ENCODE peak calls at places on chromosomes 12 and 14, in six cellular contexts. L is GM10248, U is A549, H is cardiac muscle cell, W is OCI-LY7, A is Peyer's patch. M is an unnamed sample.

GRCh38 chr12:97425802-97426484 is 36.7 kb upstream of the RMST start:
- DNase-seq in L (no peak), U (no peak), H (peak), W (no peak), A (no peak), M (no peak)

GRCh38 chr14:99418217-99418616 is 62.4 kb downstream of the SETD3 start:
- DNase-seq in L (no peak), U (no peak), H (no peak), W (no peak), A (no peak), M (no peak)

GRCh38 chr12:2023365-2023764 is 19.1 kb upstream of the DCP1B start:
- DNase-seq in L (no peak), U (no peak), H (no peak), W (no peak), A (no peak), M (no peak)

GRCh38 chr12:30437616-30438015 is 258.1 kb downstream of the IPO8 start:
- DNase-seq in L (no peak), U (no peak), H (peak), W (no peak), A (no peak), M (no peak)

GRCh38 chr14:71665157-71665556 is 267.1 kb upstream of the RGS6 start:
- DNase-seq in L (no peak), U (no peak), H (peak), W (no peak), A (no peak), M (no peak)

GRCh38 chr14:101355284-101355683 is 206.0 kb upstream of the DIO3 start:
- DNase-seq in L (no peak), U (no peak), H (no peak), W (no peak), A (no peak), M (no peak)

GRCh38 chr14:99277534-99277933 is 5.5 kb upstream of the BCL11B start:
- DNase-seq in L (no peak), U (no peak), H (no peak), W (no peak), A (no peak), M (no peak)

GRCh38 chr12:13211859-13212664 is 15.5 kb downstream of the EMP1 start:
- DNase-seq in L (peak), U (peak), H (peak), W (peak), A (peak), M (peak)

GRCh38 chr14:94423465-94424056 is 29.0 kb downstream of the SERPINA11 start:
- DNase-seq in L (peak), U (peak), H (peak), W (peak), A (peak), M (peak)

GRCh38 chr12:105920161-105920684 is 218.5 kb downstream of the NUAK1 start:
- DNase-seq in L (no peak), U (no peak), H (peak), W (no peak), A (no peak), M (no peak)

GRCh38 chr14:78131616-78132015 is 38.6 kb upstream of the NRXN3 start:
- DNase-seq in L (no peak), U (no peak), H (no peak), W (no peak), A (no peak), M (no peak)

GRCh38 chr12:9248435-9248834 is 40.2 kb upstream of the PZP start:
- DNase-seq in L (no peak), U (no peak), H (no peak), W (no peak), A (no peak), M (no peak)

GRCh38 chr12:120994589-120995337 is 16.4 kb downstream of the HNF1A start:
- DNase-seq in L (no peak), U (no peak), H (no peak), W (no peak), A (no peak), M (no peak)
- TF ChIP-seq CTCF in L (no peak), U (no peak), H (no peak), W (no peak), A (no peak), M (no peak)

DNA sequence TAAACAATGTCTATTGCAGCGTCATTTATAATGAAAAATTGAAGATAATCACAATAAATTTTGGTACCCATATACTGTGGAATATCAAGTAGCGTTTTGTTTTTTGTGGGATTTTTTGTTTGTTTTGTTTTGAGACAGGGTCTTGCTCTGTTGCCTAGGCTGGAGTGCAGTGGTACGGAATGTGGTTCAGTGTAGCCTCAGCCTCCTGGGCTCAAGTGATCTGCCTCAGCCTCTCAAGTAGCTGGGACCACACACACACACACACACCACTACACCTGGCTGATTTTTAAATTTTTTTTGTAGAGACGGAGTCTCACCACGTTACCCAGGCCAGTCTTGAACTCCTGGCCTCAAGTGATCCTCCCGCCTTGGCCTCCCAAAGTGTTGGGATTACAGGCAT is 6.6 kb downstream of the ZNF664 start:
- DNase-seq in L (no peak), U (no peak), H (no peak), W (no peak), A (no peak), M (no peak)
- TF ChIP-seq CTCF in L (no peak), U (no peak), H (no peak), W (no peak), A (no peak), M (no peak)

GRCh38 chr12:27076930-27077329 is 5.4 kb downstream of the C12orf71 start:
- DNase-seq in L (no peak), U (no peak), H (no peak), W (no peak), A (no peak), M (no peak)

GRCh38 chr12:27085654-27086053 is 3.3 kb upstream of the C12orf71 start:
- DNase-seq in L (no peak), U (no peak), H (no peak), W (no peak), A (no peak), M (no peak)

GRCh38 chr12:27077586-27077985 is 4.8 kb downstream of the C12orf71 start:
- DNase-seq in L (no peak), U (no peak), H (no peak), W (no peak), A (no peak), M (no peak)

GRCh38 chr12:27083861-27084271 is 1.5 kb upstream of the C12orf71 start:
- DNase-seq in L (no peak), U (no peak), H (peak), W (no peak), A (no peak), M (no peak)

GRCh38 chr12:27081668-27082091 is 698 bp downstream of the C12orf71 start:
- DNase-seq in L (no peak), U (no peak), H (peak), W (no peak), A (no peak), M (no peak)
- TF ChIP-seq CTCF in L (no peak), U (no peak), H (peak), W (no peak), A (no peak), M (no peak)

DNA sequence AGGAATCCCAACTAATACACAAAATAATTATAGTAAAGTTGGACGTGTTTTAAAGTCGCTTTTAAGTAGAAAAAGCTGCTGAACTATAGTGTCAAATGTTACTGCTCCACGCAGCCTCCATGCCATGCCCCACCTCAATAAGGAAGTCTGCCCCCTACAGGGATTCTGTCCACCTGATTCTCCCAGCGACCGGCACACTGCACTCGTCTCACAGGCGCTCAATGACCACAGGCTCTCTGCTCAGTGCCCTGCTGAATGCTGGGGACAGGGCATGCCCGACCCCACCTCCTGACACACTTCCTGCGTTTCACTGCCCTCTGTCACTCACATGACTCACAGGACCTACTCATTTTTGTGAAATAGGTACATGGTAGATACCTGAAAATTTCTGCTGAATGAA is 48.9 kb downstream of the BDKRB1 start:
- DNase-seq in L (no peak), U (no peak), H (no peak), W (no peak), A (no peak), M (no peak)
- TF ChIP-seq CTCF in L (no peak), U (peak), H (no peak), W (peak), A (no peak), M (no peak)

GRCh38 chr14:69547701-69548348 is 26.8 kb downstream of the CCDC177 start:
- DNase-seq in L (peak), U (no peak), H (peak), W (no peak), A (no peak), M (peak)
- TF ChIP-seq CTCF in L (peak), U (peak), H (peak), W (peak), A (peak), M (peak)

DNA sequence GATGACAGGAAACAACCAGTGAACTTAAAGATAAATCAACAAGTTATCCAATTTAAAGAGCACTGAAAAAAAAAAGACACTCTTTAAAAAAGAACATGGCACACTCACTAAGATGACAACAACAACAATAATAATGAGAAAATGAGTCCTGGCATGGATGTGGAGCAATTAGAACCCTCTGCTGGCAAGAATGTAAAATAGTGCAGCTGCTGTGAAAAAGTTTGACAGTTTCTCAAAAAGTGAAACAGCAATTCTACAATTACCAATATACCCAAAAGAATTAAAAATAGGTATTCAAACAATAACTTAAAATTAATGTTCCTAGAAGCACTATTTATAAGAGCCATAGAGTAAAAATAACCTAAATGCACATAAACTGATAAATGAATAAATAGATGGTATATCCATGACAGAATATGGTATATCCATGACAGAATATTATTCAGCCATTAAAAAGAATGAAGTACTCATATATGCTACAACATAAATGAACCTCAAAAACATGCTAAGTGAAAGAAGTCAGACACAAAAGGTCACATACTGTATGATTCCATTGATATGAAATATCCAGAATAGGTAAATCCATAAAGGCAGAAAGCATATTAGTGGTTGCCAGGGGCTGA is 49.1 kb upstream of the GPHB5 start:
- DNase-seq in L (no peak), U (no peak), H (no peak), W (no peak), A (no peak), M (no peak)
- TF ChIP-seq CTCF in L (no peak), U (no peak), H (no peak), W (no peak), A (no peak), M (no peak)

DNA sequence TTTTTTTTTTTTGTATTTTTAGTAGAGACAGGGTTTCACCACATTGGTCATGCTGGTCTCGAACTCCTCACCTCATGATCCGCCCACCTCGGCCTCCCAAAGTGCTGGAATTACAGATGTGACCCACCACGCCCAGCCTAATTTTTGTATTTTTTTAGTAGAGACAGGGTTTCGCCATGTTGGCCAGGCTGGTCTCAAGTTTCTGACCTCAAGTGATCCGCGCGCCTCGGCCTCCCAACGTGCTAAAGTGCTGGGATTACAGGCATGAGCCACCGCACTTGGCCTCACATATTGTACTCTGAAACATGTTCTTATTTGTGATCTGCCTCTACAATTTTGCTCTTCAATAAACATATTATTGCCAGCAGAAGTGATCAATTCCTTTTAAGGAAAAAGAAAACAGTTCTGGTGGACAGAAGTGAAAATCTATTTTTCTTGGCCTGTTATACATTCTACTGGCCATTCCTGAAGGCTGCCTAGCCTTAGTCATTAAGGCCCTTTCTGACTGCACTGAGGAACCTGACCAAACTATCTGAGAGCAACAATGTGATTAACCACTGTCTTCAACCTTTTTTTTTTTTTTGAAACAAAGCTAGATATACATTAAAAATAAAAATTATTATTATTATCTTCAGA is 36.1 kb downstream of the SNX6 start:
- DNase-seq in L (no peak), U (no peak), H (no peak), W (no peak), A (no peak), M (no peak)
- TF ChIP-seq CTCF in L (no peak), U (no peak), H (no peak), W (no peak), A (no peak), M (no peak)

M was measured in GM13976.